ENCODE peak calls at places on chromosomes 2 and 18, in eight cellular contexts. F, A, T, G, Y, I, B and X are unnamed samples.

GRCh38 chr2:5967506-5967905 is 275.3 kb downstream of the SOX11 start:
- DNase-seq in I (no peak), F (no peak), A (no peak), T (no peak), B (no peak), G (no peak), Y (no peak), X (no peak)

GRCh38 chr2:22854588-22854987 is 530.4 kb upstream of the KLHL29 start:
- DNase-seq in T (no peak), B (no peak), G (no peak), F (no peak), Y (no peak), A (no peak), I (no peak), X (no peak)

GRCh38 chr18:73752965-73753364 is 394.7 kb downstream of the FBXO15 start:
- DNase-seq in I (no peak), G (no peak), A (no peak), Y (no peak), B (no peak), F (no peak), T (no peak), X (no peak)

GRCh38 chr2:31247671-31248070 is 13.7 kb downstream of the EHD3 start:
- DNase-seq in A (no peak), T (no peak), B (no peak), I (no peak), Y (no peak), G (no peak), F (no peak), X (no peak)

GRCh38 chr2:46942891-46943626 is 27.5 kb upstream of the MCFD2 start:
- DNase-seq in A (no peak), T (no peak), G (no peak), B (no peak), F (no peak), Y (no peak), I (no peak), X (no peak)

GRCh38 chr18:78611869-78612268 is 367.7 kb upstream of the SALL3 start:
- DNase-seq in B (no peak), F (no peak), Y (no peak), G (no peak), T (no peak), I (no peak), A (no peak), X (peak; percentile 13)

GRCh38 chr2:217986256-217986961 is 16.4 kb downstream of the TNS1 start:
- DNase-seq in T (no peak), G (no peak), F (no peak), Y (no peak), I (peak; percentile 32), B (no peak), A (no peak), X (no peak)

GRCh38 chr2:68317971-68318685 is 1.6 kb downstream of the CNRIP1 start:
- DNase-seq in B (no peak), F (no peak), I (no peak), A (no peak), G (no peak), Y (no peak), T (peak; percentile 15), X (no peak)

GRCh38 chr2:211455225-211455841 is 898.9 kb downstream of the CPS1 start:
- DNase-seq in T (peak; percentile 36), G (no peak), I (no peak), A (peak; percentile 57), F (peak; percentile 5), B (peak; percentile 45), Y (no peak), X (peak; percentile 81)

GRCh38 chr2:11129598-11130449 is 25.4 kb upstream of the SLC66A3 start:
- DNase-seq in T (peak; percentile 31), G (peak; percentile 93), Y (peak; percentile 36), B (no peak), A (no peak), I (peak; percentile 59), F (no peak), X (peak; percentile 97)

GRCh38 chr2:174683392-174683759 is 80.9 kb downstream of the CHRNA1 start:
- DNase-seq in F (no peak), Y (no peak), B (no peak), T (peak; percentile 73), I (peak; percentile 23), G (no peak), A (no peak), X (peak; percentile 63)

GRCh38 chr2:170177950-170178781 is at the start of gene MYO3B:
- DNase-seq in B (peak; percentile 31), I (no peak), A (no peak), Y (no peak), G (no peak), T (peak; percentile 32), F (no peak), X (no peak)

GRCh38 chr2:126482582-126483464 is 173.1 kb upstream of the GYPC start:
- DNase-seq in Y (no peak), T (no peak), G (no peak), A (no peak), F (no peak), B (peak; percentile 8), I (no peak), X (peak; percentile 84)

GRCh38 chr2:172735646-172736418 is at the start of gene RAPGEF4:
- DNase-seq in Y (no peak), I (no peak), A (no peak), B (no peak), G (no peak), T (no peak), F (no peak), X (peak; percentile 72)

GRCh38 chr2:74107071-74107470 is 40.6 kb downstream of the BOLA3 start:
- DNase-seq in B (no peak), F (no peak), I (no peak), Y (no peak), T (no peak), G (no peak), A (no peak), X (peak; percentile 62)

GRCh38 chr2:197229509-197230458 is 80.8 kb downstream of the ANKRD44 start:
- DNase-seq in Y (no peak), G (no peak), T (peak; percentile 73), I (no peak), F (no peak), B (no peak), A (no peak), X (no peak)

GRCh38 chr2:143824796-143825195 is 695.1 kb downstream of the ZEB2 start:
- DNase-seq in Y (no peak), F (no peak), A (no peak), G (no peak), B (no peak), T (no peak), I (no peak), X (no peak)

GRCh38 chr18:54983041-54983686 is 23.9 kb upstream of the CCDC68 start:
- DNase-seq in Y (no peak), I (no peak), T (peak; percentile 66), F (peak; percentile 14), G (no peak), B (peak; percentile 74), A (peak; percentile 42), X (no peak)

GRCh38 chr18:32048507-32049091 is 30.0 kb downstream of the RNF125 start:
- DNase-seq in G (no peak), F (no peak), B (no peak), A (no peak), I (peak; percentile 30), T (peak; percentile 4), Y (no peak), X (no peak)

GRCh38 chr2:65790676-65790935 is 358.2 kb upstream of the SPRED2 start:
- DNase-seq in G (no peak), T (no peak), B (no peak), F (no peak), I (no peak), A (no peak), Y (no peak), X (no peak)

GRCh38 chr2:165197346-165197745 is 6.5 kb downstream of the SCN3A start:
- DNase-seq in B (no peak), I (no peak), Y (no peak), T (no peak), F (no peak), A (no peak), G (no peak), X (no peak)

GRCh38 chr2:218860950-218861381 is 1.4 kb downstream of the WNT6 start:
- DNase-seq in F (no peak), T (peak; percentile 97), Y (no peak), I (peak; percentile 73), A (peak; percentile 98), B (peak; percentile 92), G (no peak), X (peak; percentile 96)

GRCh38 chr2:217371681-217372297 is 511.9 kb upstream of the TNP1 start:
- DNase-seq in B (no peak), F (no peak), A (no peak), G (no peak), Y (no peak), T (peak; percentile 9), I (no peak), X (peak; percentile 85)

GRCh38 chr2:145060876-145061275 is 541.0 kb upstream of the ZEB2 start:
- DNase-seq in T (no peak), G (no peak), A (no peak), Y (no peak), F (no peak), I (no peak), B (no peak), X (no peak)

GRCh38 chr18:29874519-29875098 is 1167.9 kb downstream of the DSC3 start:
- DNase-seq in F (peak; percentile 0), B (peak; percentile 61), T (peak; percentile 17), I (no peak), A (peak; percentile 20), Y (no peak), G (no peak), X (peak; percentile 71)